ENCODE peak calls at places on chromosome 22, in eight cellular contexts. One of them, this sample, is unnamed.

GRCh38 chr22:18032455-18033101 is 8.2 kb upstream of the MICAL3 start:
- DNase-seq in posterior cingulate gyrus: no peak
- DNase-seq in HL-60: no peak
- DNase-seq in LoVo: peak
- DNase-seq in chondrocyte: no peak
- DNase-seq in EH: peak
- DNase-seq in AG09309: no peak
- DNase-seq in fibroblast of mammary gland: peak
- DNase-seq in this sample: peak

GRCh38 chr22:29259253-29259899 is 8.4 kb downstream of the RHBDD3 start:
- DNase-seq in HL-60: no peak
- DNase-seq in AG09309: no peak
- DNase-seq in fibroblast of mammary gland: no peak
- DNase-seq in LoVo: no peak
- DNase-seq in chondrocyte: no peak
- DNase-seq in posterior cingulate gyrus: no peak
- DNase-seq in EH: no peak
- DNase-seq in this sample: peak

GRCh38 chr22:28992565-28993326 is 68.9 kb downstream of the C22orf31 start:
- DNase-seq in fibroblast of mammary gland: no peak
- DNase-seq in chondrocyte: no peak
- DNase-seq in LoVo: no peak
- DNase-seq in EH: no peak
- DNase-seq in posterior cingulate gyrus: no peak
- DNase-seq in HL-60: no peak
- DNase-seq in AG09309: no peak
- DNase-seq in this sample: no peak

GRCh38 chr22:38984224-38984623 is 2.1 kb downstream of the APOBEC3B start:
- DNase-seq in LoVo: no peak
- DNase-seq in EH: no peak
- DNase-seq in HL-60: no peak
- DNase-seq in AG09309: no peak
- DNase-seq in fibroblast of mammary gland: no peak
- DNase-seq in chondrocyte: no peak
- DNase-seq in posterior cingulate gyrus: no peak
- DNase-seq in this sample: peak

GRCh38 chr22:27731621-27732020 is 69.9 kb downstream of the MN1 start:
- DNase-seq in AG09309: no peak
- DNase-seq in fibroblast of mammary gland: no peak
- DNase-seq in HL-60: no peak
- DNase-seq in LoVo: no peak
- DNase-seq in posterior cingulate gyrus: no peak
- DNase-seq in EH: no peak
- DNase-seq in chondrocyte: no peak
- DNase-seq in this sample: no peak

GRCh38 chr22:38906024-38906423 is 34.0 kb upstream of the CBX6 start:
- DNase-seq in EH: no peak
- DNase-seq in posterior cingulate gyrus: no peak
- DNase-seq in chondrocyte: no peak
- DNase-seq in HL-60: no peak
- DNase-seq in LoVo: no peak
- DNase-seq in AG09309: no peak
- DNase-seq in fibroblast of mammary gland: no peak
- DNase-seq in this sample: no peak

GRCh38 chr22:31160328-31160978 is 471 bp downstream of the RNF185 start:
- DNase-seq in fibroblast of mammary gland: no peak
- DNase-seq in HL-60: peak
- DNase-seq in posterior cingulate gyrus: peak
- DNase-seq in chondrocyte: no peak
- DNase-seq in EH: peak
- DNase-seq in LoVo: no peak
- DNase-seq in AG09309: no peak
- DNase-seq in this sample: no peak

GRCh38 chr22:49179175-49179574 is 648.5 kb downstream of the BRD1 start:
- DNase-seq in EH: no peak
- DNase-seq in chondrocyte: peak
- DNase-seq in AG09309: no peak
- DNase-seq in LoVo: no peak
- DNase-seq in fibroblast of mammary gland: no peak
- DNase-seq in HL-60: no peak
- DNase-seq in posterior cingulate gyrus: peak
- DNase-seq in this sample: no peak

GRCh38 chr22:42493393-42493792 is 26.2 kb downstream of the RRP7A start:
- DNase-seq in fibroblast of mammary gland: no peak
- DNase-seq in chondrocyte: no peak
- DNase-seq in posterior cingulate gyrus: peak
- DNase-seq in AG09309: no peak
- DNase-seq in HL-60: no peak
- DNase-seq in LoVo: no peak
- DNase-seq in EH: no peak
- DNase-seq in this sample: no peak

GRCh38 chr22:46457502-46458488 is 79.6 kb downstream of the CELSR1 start:
- DNase-seq in posterior cingulate gyrus: peak
- DNase-seq in HL-60: no peak
- DNase-seq in EH: peak
- DNase-seq in LoVo: no peak
- DNase-seq in fibroblast of mammary gland: peak
- DNase-seq in AG09309: no peak
- DNase-seq in chondrocyte: no peak
- DNase-seq in this sample: no peak

GRCh38 chr22:29738118-29738815 is 18.5 kb downstream of the CABP7 start:
- DNase-seq in LoVo: no peak
- DNase-seq in AG09309: no peak
- DNase-seq in HL-60: no peak
- DNase-seq in chondrocyte: no peak
- DNase-seq in fibroblast of mammary gland: no peak
- DNase-seq in posterior cingulate gyrus: no peak
- DNase-seq in EH: no peak
- DNase-seq in this sample: no peak

GRCh38 chr22:42473484-42474193 is 41.4 kb upstream of the NFAM1 start:
- DNase-seq in HL-60: peak
- DNase-seq in LoVo: peak
- DNase-seq in AG09309: peak
- DNase-seq in fibroblast of mammary gland: peak
- DNase-seq in EH: peak
- DNase-seq in chondrocyte: no peak
- DNase-seq in posterior cingulate gyrus: no peak
- DNase-seq in this sample: peak

GRCh38 chr22:45450931-45451651 is 37.6 kb downstream of the RIBC2 start:
- DNase-seq in AG09309: peak
- DNase-seq in chondrocyte: no peak
- DNase-seq in LoVo: no peak
- DNase-seq in HL-60: no peak
- DNase-seq in posterior cingulate gyrus: no peak
- DNase-seq in fibroblast of mammary gland: peak
- DNase-seq in EH: peak
- DNase-seq in this sample: no peak

GRCh38 chr22:27115816-27116256 is 458.4 kb downstream of the MIAT start:
- DNase-seq in HL-60: no peak
- DNase-seq in fibroblast of mammary gland: peak
- DNase-seq in chondrocyte: no peak
- DNase-seq in AG09309: no peak
- DNase-seq in LoVo: peak
- DNase-seq in posterior cingulate gyrus: no peak
- DNase-seq in EH: peak
- DNase-seq in this sample: peak

GRCh38 chr22:39920134-39920743 is 19.4 kb downstream of the GRAP2 start:
- DNase-seq in posterior cingulate gyrus: no peak
- DNase-seq in LoVo: no peak
- DNase-seq in EH: no peak
- DNase-seq in AG09309: no peak
- DNase-seq in fibroblast of mammary gland: no peak
- DNase-seq in HL-60: no peak
- DNase-seq in chondrocyte: no peak
- DNase-seq in this sample: no peak

This sample was measured in A549.